ENCODE peak calls at places on chromosome 4, in seven cellular contexts. V is K562, Q is GM12878, Y is GM12891, M is SK-N-SH, O is HepG2, X is H1. J is an unnamed sample.

GRCh38 chr4:8876982-8877779 is 5.5 kb upstream of the HMX1 start:
- DNase-seq in X (peak), O (no peak), Y (no peak), V (no peak), Q (no peak), M (no peak), J (no peak)

GRCh38 chr4:186283311-186283710 is 17.3 kb downstream of the F11 start:
- DNase-seq in Y (no peak), O (peak), M (no peak), X (no peak), Q (no peak), V (no peak), J (no peak)

GRCh38 chr4:25101836-25102235 is 58.4 kb downstream of the SEPSECS start:
- DNase-seq in O (no peak), Y (no peak), V (no peak), M (no peak), Q (no peak), X (no peak), J (no peak)

GRCh38 chr4:27764526-27764837 is 903.8 kb downstream of the STIM2 start:
- DNase-seq in X (no peak), O (no peak), Q (peak), V (no peak), Y (no peak), M (no peak), J (no peak)

GRCh38 chr4:6619116-6619465 is 21.4 kb upstream of the MRFAP1 start:
- DNase-seq in V (no peak), M (no peak), O (no peak), X (no peak), Q (no peak), Y (no peak), J (no peak)

GRCh38 chr4:55475394-55476243 is 71.1 kb downstream of the CLOCK start:
- DNase-seq in Y (no peak), Q (peak), X (no peak), O (no peak), V (no peak), M (no peak), J (no peak)

GRCh38 chr4:4396628-4397440 is 9.9 kb downstream of the NSG1 start:
- DNase-seq in Q (no peak), M (no peak), X (no peak), Y (no peak), V (no peak), O (no peak), J (no peak)

GRCh38 chr4:137700072-137700471 is 167.8 kb upstream of the PCDH18 start:
- DNase-seq in X (no peak), V (no peak), Y (no peak), M (no peak), O (no peak), Q (no peak), J (no peak)

GRCh38 chr4:40165931-40166330 is 30.9 kb upstream of the RHOH start:
- DNase-seq in X (no peak), Q (no peak), O (no peak), M (no peak), Y (no peak), V (no peak), J (no peak)

GRCh38 chr4:68591204-68591603 is 15.1 kb upstream of the UGT2B17 start:
- DNase-seq in X (no peak), O (no peak), Q (no peak), V (no peak), M (no peak), Y (no peak), J (no peak)

GRCh38 chr4:19678763-19679162 is 572.9 kb upstream of the SLIT2 start:
- DNase-seq in Q (no peak), Y (no peak), O (no peak), M (no peak), V (no peak), X (no peak), J (no peak)

GRCh38 chr4:151692821-151693504 is 67.8 kb downstream of the GATB start:
- DNase-seq in O (no peak), V (no peak), X (no peak), Y (no peak), M (no peak), Q (no peak), J (no peak)

GRCh38 chr4:79886557-79886956 is 186.5 kb downstream of the ANTXR2 start:
- DNase-seq in X (no peak), V (no peak), Y (no peak), Q (no peak), O (no peak), M (no peak), J (no peak)

GRCh38 chr4:825063-825968 is 613 bp downstream of the CPLX1 start:
- DNase-seq in O (no peak), X (peak), M (no peak), V (peak), Y (no peak), Q (no peak), J (no peak)

GRCh38 chr4:75180790-75181776 is 248.2 kb downstream of the PARM1 start:
- DNase-seq in V (peak), O (no peak), X (no peak), Y (no peak), M (no peak), Q (peak), J (no peak)

GRCh38 chr4:9825049-9825448 is 43.6 kb downstream of the DRD5 start:
- DNase-seq in X (no peak), O (no peak), M (no peak), V (no peak), Q (no peak), Y (no peak), J (no peak)

GRCh38 chr4:89056292-89056952 is 563 bp downstream of the FAM13A start:
- DNase-seq in M (no peak), Q (no peak), O (no peak), X (no peak), V (peak), Y (no peak), J (no peak)

GRCh38 chr4:186871856-186872255 is 148.2 kb upstream of the FAT1 start:
- DNase-seq in X (no peak), M (no peak), V (no peak), O (no peak), Q (no peak), Y (no peak), J (no peak)

GRCh38 chr4:162015090-162015489 is 148.7 kb downstream of the FSTL5 start:
- DNase-seq in V (no peak), X (no peak), M (no peak), Q (no peak), Y (no peak), O (no peak), J (no peak)

GRCh38 chr4:114807759-114808404 is 209.3 kb downstream of the UGT8 start:
- DNase-seq in O (peak), Y (peak), M (peak), Q (no peak), X (peak), V (peak), J (peak)

GRCh38 chr4:3123201-3123671 is 48.8 kb downstream of the HTT start:
- DNase-seq in M (no peak), V (no peak), X (no peak), Y (no peak), O (no peak), Q (no peak), J (no peak)

GRCh38 chr4:86451560-86452322 is 91.9 kb upstream of the MAPK10 start:
- DNase-seq in O (no peak), X (no peak), Y (no peak), Q (no peak), V (no peak), M (peak), J (no peak)

GRCh38 chr4:155545456-155545855 is 121.2 kb upstream of the GUCY1A1 start:
- DNase-seq in O (no peak), V (no peak), X (no peak), Y (no peak), M (no peak), Q (no peak), J (no peak)

GRCh38 chr4:155544547-155544946 is 122.1 kb upstream of the GUCY1A1 start:
- DNase-seq in O (no peak), V (no peak), X (no peak), M (no peak), Q (no peak), Y (no peak), J (no peak)

GRCh38 chr4:155542415-155542814 is 124.2 kb upstream of the GUCY1A1 start:
- DNase-seq in O (no peak), X (no peak), Y (no peak), V (no peak), M (no peak), Q (no peak), J (no peak)

GRCh38 chr4:155541716-155542115 is 124.9 kb upstream of the GUCY1A1 start:
- DNase-seq in Y (no peak), Q (no peak), V (no peak), X (no peak), M (no peak), O (no peak), J (no peak)

DNA sequence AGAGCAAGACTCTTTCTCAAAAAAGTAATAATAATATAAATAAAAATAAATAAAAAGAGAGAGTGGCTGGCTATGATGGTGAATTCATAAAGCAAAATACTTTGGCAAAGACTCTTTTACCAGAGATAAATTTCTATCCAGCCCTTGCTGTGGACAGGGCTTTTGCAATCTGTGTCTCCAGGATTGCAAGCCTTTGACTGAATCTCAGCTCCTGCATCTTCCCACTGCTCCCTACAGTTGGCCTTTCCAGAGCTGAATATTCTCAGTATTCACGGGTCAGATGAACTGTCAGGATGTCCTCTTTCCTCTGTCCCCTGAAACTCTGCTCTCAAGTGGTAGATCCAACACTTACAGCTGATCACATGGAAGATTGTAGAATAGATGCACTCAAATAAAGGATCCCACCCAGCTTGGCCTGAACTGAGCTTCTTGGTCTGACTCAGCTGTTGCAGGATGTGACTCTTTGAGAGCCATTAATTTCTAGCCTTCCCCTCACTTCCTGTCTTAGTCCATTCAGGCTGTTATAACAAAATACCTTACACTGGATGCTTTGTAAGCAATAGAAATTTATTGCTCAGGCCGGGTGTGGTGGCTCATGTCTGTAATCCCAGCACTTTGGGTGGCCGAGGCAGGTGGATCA is 123.4 kb upstream of the GUCY1A1 start:
- DNase-seq in Q (no peak), O (no peak), X (no peak), V (no peak), M (no peak), Y (no peak), J (no peak)
- TF ChIP-seq TAF1 in Q (no peak), O (no peak), X (no peak), V (no peak), M (no peak), Y (no peak), J (no peak)

GRCh38 chr4:184440593-184441358 is 33.6 kb downstream of the IRF2 start:
- DNase-seq in Y (no peak), X (no peak), Q (no peak), V (no peak), M (no peak), O (peak), J (no peak)

GRCh38 chr4:184437988-184438774 is 36.2 kb downstream of the IRF2 start:
- DNase-seq in X (no peak), O (no peak), M (no peak), Q (no peak), V (no peak), Y (no peak), J (no peak)

GRCh38 chr4:184441461-184442392 is 32.6 kb downstream of the IRF2 start:
- DNase-seq in V (no peak), Q (no peak), O (no peak), Y (no peak), M (no peak), X (no peak), J (no peak)

GRCh38 chr4:184439386-184439785 is 35.0 kb downstream of the IRF2 start:
- DNase-seq in O (no peak), Y (no peak), V (no peak), M (no peak), X (no peak), Q (no peak), J (no peak)

DNA sequence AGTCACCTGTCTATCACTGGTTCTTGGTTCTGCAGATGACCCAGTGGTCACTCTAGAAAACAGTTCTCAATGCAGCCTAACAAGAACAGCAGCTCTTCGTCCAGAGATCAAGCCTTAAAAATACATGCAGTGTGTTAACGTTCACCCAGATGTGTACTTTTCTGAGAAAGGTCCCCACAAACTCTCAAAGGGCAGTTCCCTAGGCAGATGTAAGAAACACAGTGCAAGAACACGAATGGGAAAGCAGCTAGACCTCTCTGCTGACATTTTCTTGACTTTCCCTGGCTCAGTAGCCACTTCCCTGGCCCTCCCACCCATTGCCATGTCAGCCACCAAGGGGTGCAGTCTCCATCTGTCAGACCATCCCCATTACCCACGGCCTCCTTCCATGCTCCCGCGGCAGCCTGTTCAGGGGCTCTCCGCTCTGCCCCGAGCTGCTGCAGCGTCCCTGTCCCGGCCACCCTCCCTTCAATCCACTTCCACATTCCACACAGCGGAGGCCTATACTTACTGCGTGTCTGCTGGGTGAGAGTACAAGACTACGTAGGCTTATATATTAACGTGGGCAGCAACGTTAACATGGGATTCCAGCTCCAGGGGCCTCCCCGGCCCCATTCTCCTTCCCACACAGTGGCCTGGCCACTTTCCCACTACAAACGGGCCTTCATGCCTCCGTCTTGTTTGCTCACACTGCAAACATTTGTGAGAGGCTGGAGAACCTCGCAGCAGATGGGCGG is 34.3 kb downstream of the IRF2 start:
- DNase-seq in X (no peak), Q (no peak), O (peak), M (no peak), V (no peak), Y (no peak), J (no peak)
- TF ChIP-seq TAF1 in X (no peak), Q (no peak), O (no peak), M (no peak), V (no peak), Y (no peak), J (no peak)

DNA sequence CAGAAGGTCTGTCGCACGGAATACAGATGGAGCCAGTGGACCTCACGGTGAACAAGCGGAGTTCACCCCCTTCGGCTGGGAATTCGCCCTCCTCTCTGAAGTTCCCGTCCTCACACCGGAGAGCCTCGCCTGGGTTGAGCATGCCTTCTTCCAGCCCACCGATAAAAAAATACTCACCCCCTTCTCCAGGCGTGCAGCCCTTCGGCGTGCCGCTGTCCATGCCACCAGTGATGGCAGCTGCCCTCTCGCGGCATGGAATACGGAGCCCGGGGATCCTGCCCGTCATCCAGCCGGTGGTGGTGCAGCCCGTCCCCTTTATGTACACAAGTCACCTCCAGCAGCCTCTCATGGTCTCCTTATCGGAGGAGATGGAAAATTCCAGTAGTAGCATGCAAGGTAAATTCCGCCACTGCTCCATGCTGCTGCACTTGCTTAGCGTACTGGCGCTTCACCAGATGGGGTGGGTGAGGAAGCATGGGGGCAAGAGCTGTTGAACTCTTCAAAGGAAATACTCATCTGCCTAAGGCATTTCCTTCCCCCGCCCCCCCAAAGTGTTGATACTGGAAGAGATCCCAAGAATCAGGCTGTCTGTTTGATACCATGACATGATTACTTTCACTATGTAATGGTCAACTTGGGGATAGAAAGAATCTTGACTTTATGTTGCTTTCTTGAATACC is 24.8 kb downstream of the KLF3 start:
- DNase-seq in Y (no peak), V (no peak), O (no peak), X (no peak), M (no peak), Q (no peak), J (no peak)
- TF ChIP-seq TAF1 in Y (no peak), V (no peak), O (no peak), X (no peak), M (no peak), Q (no peak), J (no peak)

DNA sequence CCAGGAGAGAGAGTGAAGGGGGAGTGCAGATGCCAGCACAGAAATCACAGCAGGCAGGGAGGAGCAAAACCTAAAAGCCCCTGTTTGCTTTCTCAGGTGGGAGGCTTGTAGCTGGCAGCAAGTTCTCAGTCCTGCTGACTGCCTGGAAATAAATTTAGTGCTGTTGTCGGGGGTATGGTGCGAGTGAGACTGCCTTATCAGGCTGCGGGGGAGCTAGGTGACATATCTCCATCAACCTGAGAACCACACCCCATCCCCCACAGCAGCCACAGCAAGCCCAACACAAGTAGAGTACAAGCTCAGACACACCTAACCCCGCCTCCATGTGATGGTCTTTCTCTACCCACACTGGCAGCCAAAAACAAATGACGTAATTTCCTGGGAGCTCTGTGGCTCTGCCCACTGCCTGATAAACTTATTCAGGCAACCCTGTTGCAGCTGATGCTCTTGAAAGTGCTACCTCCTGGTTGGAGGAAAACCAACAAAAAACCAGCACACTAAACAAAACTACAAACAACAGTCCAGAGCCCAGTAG is 953.4 kb upstream of the NDST4 start:
- DNase-seq in M (no peak), Q (no peak), Y (no peak), O (no peak), X (no peak), V (no peak), J (no peak)
- TF ChIP-seq TAF1 in M (no peak), Q (no peak), Y (no peak), O (no peak), X (no peak), V (no peak), J (no peak)

DNA sequence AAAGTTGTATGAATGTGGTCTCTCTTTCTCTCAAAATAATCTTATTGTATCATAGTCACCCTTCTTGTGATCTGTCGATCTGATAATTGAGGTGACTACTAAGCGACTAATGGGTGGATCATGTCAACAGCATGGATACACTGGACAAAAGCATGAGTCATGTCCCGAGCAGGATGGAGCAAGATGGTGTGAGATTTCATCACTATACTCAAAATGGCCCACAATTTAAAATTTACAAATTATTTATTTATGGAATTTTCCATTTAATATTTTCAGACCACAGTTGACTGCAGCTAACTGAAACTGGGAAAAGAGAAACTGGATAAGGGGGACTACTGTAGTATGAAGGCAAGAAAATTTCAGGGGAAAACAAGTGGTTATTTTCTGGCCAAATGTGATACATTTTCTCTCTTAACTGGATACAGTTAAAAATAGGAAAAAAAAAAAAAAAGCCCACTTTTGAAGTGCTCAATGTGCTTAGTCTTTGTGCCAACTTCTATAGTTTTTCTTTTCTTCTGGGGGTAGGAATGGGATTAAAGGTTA is 25.3 kb downstream of the FAM241A start:
- DNase-seq in Q (no peak), M (no peak), O (peak), V (peak), X (no peak), Y (no peak), J (no peak)
- TF ChIP-seq TAF1 in Q (no peak), M (no peak), O (no peak), V (no peak), X (no peak), Y (no peak), J (no peak)

GRCh38 chr4:182236186-182236585 is 7.0 kb upstream of the TENM3 start:
- DNase-seq in M (no peak), Y (no peak), X (no peak), Q (no peak), V (no peak), O (no peak), J (no peak)

GRCh38 chr4:182238355-182238931 is 4.8 kb upstream of the TENM3 start:
- DNase-seq in X (no peak), O (no peak), Q (no peak), M (no peak), V (no peak), Y (no peak), J (no peak)

GRCh38 chr4:182231080-182231479 is 12.1 kb upstream of the TENM3 start:
- DNase-seq in O (no peak), X (no peak), Y (no peak), Q (no peak), V (no peak), M (no peak), J (no peak)

GRCh38 chr4:182231503-182231902 is 11.7 kb upstream of the TENM3 start:
- DNase-seq in M (no peak), X (no peak), Q (no peak), V (no peak), Y (no peak), O (no peak), J (no peak)

DNA sequence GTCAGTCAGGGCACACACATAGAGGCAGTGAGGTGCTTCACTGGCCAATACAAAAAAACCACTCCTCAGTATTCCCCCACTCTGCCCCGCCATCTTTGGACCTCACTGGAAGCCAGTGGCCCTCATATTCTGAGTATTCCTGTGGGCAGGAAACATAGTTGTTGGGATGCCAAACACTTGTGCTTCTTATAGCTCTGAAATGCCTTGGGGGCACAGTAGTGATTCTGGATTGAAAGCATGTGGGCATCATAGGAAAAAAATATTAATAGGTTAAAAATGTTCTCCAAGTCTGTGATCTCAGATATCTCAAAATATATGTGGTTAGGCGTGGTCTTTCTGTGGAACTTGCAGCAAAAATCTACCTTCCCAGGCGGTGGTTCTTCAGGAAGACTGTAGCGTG is 8.2 kb upstream of the TENM3 start:
- DNase-seq in Y (no peak), V (no peak), X (no peak), O (no peak), M (no peak), Q (no peak), J (no peak)
- TF ChIP-seq TAF1 in Y (no peak), V (no peak), X (no peak), O (no peak), M (no peak), Q (no peak), J (no peak)